ENCODE peak calls at places on chromosomes 12 and 14, in six cellular contexts. X is non-pigmented ciliary epithelial cell, Z is fibroblast of the aortic adventitia, A is GM20000, M is head of caudate nucleus, T is HEK293T. J is an unnamed sample.
A peak's percentile ranks its signal among the peaks of the same experiment; 100 is the strongest.

GRCh38 chr12:11568155-11568761 is 81.2 kb upstream of the ETV6 start:
- DNase-seq in X (no peak), Z (no peak), A (no peak), M (no peak), T (no peak), J (no peak)

GRCh38 chr12:132178801-132179401 is 34.6 kb downstream of the NOC4L start:
- DNase-seq in X (no peak), Z (no peak), A (no peak), M (no peak), T (no peak), J (no peak)

GRCh38 chr12:125188912-125189881 is 124.0 kb downstream of the AACS start:
- DNase-seq in X (no peak), Z (no peak), A (no peak), M (peak; percentile 30), T (no peak), J (no peak)

GRCh38 chr12:116441292-116441691 is 117.9 kb upstream of the MAP1LC3B2 start:
- DNase-seq in X (no peak), Z (peak; percentile 29), A (no peak), M (peak; percentile 16), T (no peak), J (peak; percentile 82)

GRCh38 chr12:123057505-123058265 is 77.2 kb downstream of the ARL6IP4 start:
- DNase-seq in X (no peak), Z (no peak), A (no peak), M (no peak), T (no peak), J (no peak)

GRCh38 chr14:50530794-50531193 is 1.6 kb downstream of the MAP4K5 start:
- DNase-seq in X (no peak), Z (peak; percentile 25), A (no peak), M (no peak), T (no peak), J (no peak)

GRCh38 chr12:91890742-91891141 is 254.9 kb downstream of the BTG1 start:
- DNase-seq in X (no peak), Z (peak; percentile 47), A (no peak), M (no peak), T (no peak), J (no peak)

GRCh38 chr14:70886421-70887206 is 20.6 kb upstream of the PCNX1 start:
- DNase-seq in X (no peak), Z (no peak), A (no peak), M (no peak), T (no peak), J (no peak)

GRCh38 chr12:2270846-2271245 is 218.1 kb downstream of the CACNA1C start:
- DNase-seq in X (no peak), Z (no peak), A (no peak), M (no peak), T (no peak), J (no peak)

GRCh38 chr12:96120359-96121100 is 73.6 kb upstream of the ELK3 start:
- DNase-seq in X (no peak), Z (no peak), A (peak; percentile 76), M (peak; percentile 18), T (peak; percentile 37), J (peak; percentile 5)

GRCh38 chr14:61860294-61860918 is 98.2 kb downstream of the SNAPC1 start:
- DNase-seq in X (no peak), Z (peak; percentile 43), A (peak; percentile 81), M (peak; percentile 34), T (peak; percentile 64), J (peak; percentile 71)

GRCh38 chr14:86532219-86532618 is 1002.3 kb downstream of the FLRT2 start:
- DNase-seq in X (no peak), Z (peak; percentile 27), A (no peak), M (no peak), T (no peak), J (peak; percentile 31)

GRCh38 chr12:117038919-117039318 is 60.3 kb downstream of the TESC start:
- DNase-seq in X (no peak), Z (no peak), A (no peak), M (no peak), T (no peak), J (no peak)

GRCh38 chr12:16165506-16165905 is 112.0 kb downstream of the SLC15A5 start:
- DNase-seq in X (peak; percentile 14), Z (peak; percentile 75), A (peak; percentile 19), M (peak; percentile 28), T (peak; percentile 40), J (peak; percentile 73)

GRCh38 chr12:123085730-123086487 is 65.0 kb downstream of the PITPNM2 start:
- DNase-seq in X (no peak), Z (no peak), A (no peak), M (no peak), T (no peak), J (no peak)

GRCh38 chr14:20418501-20418909 is 5.2 kb upstream of the TEP1 start:
- DNase-seq in X (no peak), Z (no peak), A (no peak), M (no peak), T (no peak), J (no peak)

GRCh38 chr14:104201063-104201462 is 62.7 kb downstream of the KIF26A start:
- DNase-seq in X (no peak), Z (no peak), A (no peak), M (no peak), T (no peak), J (no peak)

GRCh38 chr12:50611021-50611420 is 106.2 kb downstream of the DIP2B start:
- DNase-seq in X (no peak), Z (no peak), A (no peak), M (no peak), T (no peak), J (no peak)

GRCh38 chr14:75469606-75470237 is 41.9 kb downstream of the JDP2 start:
- DNase-seq in X (no peak), Z (no peak), A (no peak), M (no peak), T (no peak), J (no peak)

GRCh38 chr14:73173092-73173735 is 36.9 kb downstream of the PSEN1 start:
- DNase-seq in X (no peak), Z (peak; percentile 75), A (peak; percentile 41), M (no peak), T (peak; percentile 19), J (peak; percentile 85)

GRCh38 chr14:105398726-105399440 is 545 bp downstream of the TEX22 start:
- DNase-seq in X (no peak), Z (no peak), A (no peak), M (no peak), T (peak; percentile 59), J (peak; percentile 36)

GRCh38 chr12:23376238-23376637 is 573.2 kb downstream of the SOX5 start:
- DNase-seq in X (no peak), Z (no peak), A (no peak), M (no peak), T (no peak), J (no peak)

GRCh38 chr14:74571441-74571841 is 40.6 kb downstream of the LTBP2 start:
- DNase-seq in X (no peak), Z (no peak), A (no peak), M (no peak), T (no peak), J (peak; percentile 74)

GRCh38 chr12:107760207-107760816 is 625 bp downstream of the PRDM4 start:
- DNase-seq in X (no peak), Z (peak; percentile 5), A (peak; percentile 51), M (peak; percentile 14), T (peak; percentile 42), J (peak; percentile 14)

GRCh38 chr12:49527361-49528130 is 11.3 kb upstream of the KCNH3 start:
- DNase-seq in X (no peak), Z (no peak), A (no peak), M (no peak), T (no peak), J (no peak)

GRCh38 chr12:16220120-16220519 is 57.4 kb downstream of the SLC15A5 start:
- DNase-seq in X (no peak), Z (no peak), A (no peak), M (no peak), T (no peak), J (no peak)

GRCh38 chr12:96454396-96454795 is 35.0 kb upstream of the CFAP54 start:
- DNase-seq in X (no peak), Z (no peak), A (no peak), M (no peak), T (no peak), J (no peak)

GRCh38 chr14:68168460-68169109 is 349.0 kb downstream of the RAD51B start:
- DNase-seq in X (no peak), Z (no peak), A (no peak), M (no peak), T (no peak), J (no peak)

GRCh38 chr12:38386238-38386985 is 69.8 kb downstream of the ALG10B start:
- DNase-seq in X (no peak), Z (no peak), A (no peak), M (no peak), T (no peak), J (peak; percentile 2)

GRCh38 chr12:90899456-90900182 is 55.4 kb downstream of the CCER1 start:
- DNase-seq in X (no peak), Z (no peak), A (no peak), M (no peak), T (no peak), J (peak; percentile 25)

GRCh38 chr12:55899035-55899434 is 28.7 kb downstream of the PYM1 start:
- DNase-seq in X (peak; percentile 45), Z (peak; percentile 24), A (no peak), M (no peak), T (no peak), J (peak; percentile 75)

GRCh38 chr14:90109858-90110257 is 48.1 kb downstream of the KCNK13 start:
- DNase-seq in X (no peak), Z (no peak), A (no peak), M (no peak), T (peak; percentile 28), J (no peak)

GRCh38 chr12:58326534-58326933 is 385.2 kb downstream of the ATP23 start:
- DNase-seq in X (no peak), Z (no peak), A (no peak), M (no peak), T (no peak), J (no peak)

GRCh38 chr14:60637490-60638452 is 11.5 kb downstream of the SIX1 start:
- DNase-seq in X (no peak), Z (peak; percentile 22), A (peak; percentile 25), M (no peak), T (no peak), J (peak; percentile 68)